ENCODE peak calls at places on chromosomes 4 and X, in six cellular contexts. One of them, this sample, is unnamed.

GRCh38 chr4:30818541-30818940 is 98.4 kb downstream of the PCDH7 start:
- DNase-seq in mucosa of gallbladder: no peak
- DNase-seq in HT-29: no peak
- DNase-seq in kidney tubule cell: no peak
- DNase-seq in SK-N-SH: no peak
- DNase-seq in fibroblast of pulmonary artery: no peak
- DNase-seq in this sample: no peak

GRCh38 chr4:76781698-76782595 is 116.0 kb downstream of the SOWAHB start:
- DNase-seq in mucosa of gallbladder: no peak
- DNase-seq in HT-29: peak
- DNase-seq in kidney tubule cell: peak
- DNase-seq in SK-N-SH: no peak
- DNase-seq in fibroblast of pulmonary artery: peak
- DNase-seq in this sample: peak

GRCh38 chr4:67122029-67122428 is 423.3 kb downstream of the CENPC start:
- DNase-seq in mucosa of gallbladder: no peak
- DNase-seq in HT-29: peak
- DNase-seq in kidney tubule cell: peak
- DNase-seq in SK-N-SH: no peak
- DNase-seq in fibroblast of pulmonary artery: peak
- DNase-seq in this sample: peak

GRCh38 chrX:153903238-153903980 is 1.1 kb upstream of the AVPR2 start:
- DNase-seq in mucosa of gallbladder: no peak
- DNase-seq in HT-29: no peak
- DNase-seq in kidney tubule cell: no peak
- DNase-seq in SK-N-SH: peak
- DNase-seq in fibroblast of pulmonary artery: no peak
- DNase-seq in this sample: no peak

GRCh38 chr4:15002659-15003440 is 569 bp downstream of the CPEB2 start:
- DNase-seq in mucosa of gallbladder: peak
- DNase-seq in HT-29: peak
- DNase-seq in kidney tubule cell: peak
- DNase-seq in SK-N-SH: peak
- DNase-seq in fibroblast of pulmonary artery: peak
- DNase-seq in this sample: peak

GRCh38 chr4:11028334-11028733 is 343.8 kb upstream of the CLNK start:
- DNase-seq in mucosa of gallbladder: no peak
- DNase-seq in HT-29: no peak
- DNase-seq in kidney tubule cell: no peak
- DNase-seq in SK-N-SH: no peak
- DNase-seq in fibroblast of pulmonary artery: no peak
- DNase-seq in this sample: no peak

GRCh38 chr4:21879187-21879586 is 69.4 kb downstream of the KCNIP4 start:
- DNase-seq in mucosa of gallbladder: no peak
- DNase-seq in HT-29: peak
- DNase-seq in kidney tubule cell: peak
- DNase-seq in SK-N-SH: no peak
- DNase-seq in fibroblast of pulmonary artery: peak
- DNase-seq in this sample: peak

GRCh38 chrX:74535633-74536141 is 78.7 kb downstream of the RLIM start:
- DNase-seq in mucosa of gallbladder: peak
- DNase-seq in HT-29: peak
- DNase-seq in kidney tubule cell: peak
- DNase-seq in SK-N-SH: peak
- DNase-seq in fibroblast of pulmonary artery: peak
- DNase-seq in this sample: peak

GRCh38 chrX:49838374-49838773 is 9.3 kb downstream of the PAGE4 start:
- DNase-seq in mucosa of gallbladder: no peak
- DNase-seq in HT-29: peak
- DNase-seq in kidney tubule cell: peak
- DNase-seq in SK-N-SH: peak
- DNase-seq in fibroblast of pulmonary artery: peak
- DNase-seq in this sample: peak

GRCh38 chrX:16807976-16808542 is 21.8 kb downstream of the TXLNG start:
- DNase-seq in mucosa of gallbladder: peak
- DNase-seq in HT-29: peak
- DNase-seq in kidney tubule cell: no peak
- DNase-seq in SK-N-SH: no peak
- DNase-seq in fibroblast of pulmonary artery: peak
- DNase-seq in this sample: peak

GRCh38 chr4:39044947-39045734 is 12.9 kb upstream of the TMEM156 start:
- DNase-seq in mucosa of gallbladder: no peak
- DNase-seq in HT-29: no peak
- DNase-seq in kidney tubule cell: peak
- DNase-seq in SK-N-SH: peak
- DNase-seq in fibroblast of pulmonary artery: peak
- DNase-seq in this sample: peak

GRCh38 chrX:68914337-68914989 is 85.6 kb downstream of the EFNB1 start:
- DNase-seq in mucosa of gallbladder: no peak
- DNase-seq in HT-29: no peak
- DNase-seq in kidney tubule cell: no peak
- DNase-seq in SK-N-SH: no peak
- DNase-seq in fibroblast of pulmonary artery: no peak
- DNase-seq in this sample: no peak

GRCh38 chr4:174012135-174012923 is 271.1 kb downstream of the FBXO8 start:
- DNase-seq in mucosa of gallbladder: no peak
- DNase-seq in HT-29: no peak
- DNase-seq in kidney tubule cell: no peak
- DNase-seq in SK-N-SH: no peak
- DNase-seq in fibroblast of pulmonary artery: no peak
- DNase-seq in this sample: no peak

GRCh38 chr4:74181225-74181624 is 23.3 kb downstream of the MTHFD2L start:
- DNase-seq in mucosa of gallbladder: no peak
- DNase-seq in HT-29: no peak
- DNase-seq in kidney tubule cell: peak
- DNase-seq in SK-N-SH: no peak
- DNase-seq in fibroblast of pulmonary artery: peak
- DNase-seq in this sample: peak

GRCh38 chr4:150682126-150682525 is 100.2 kb downstream of the MAB21L2 start:
- DNase-seq in mucosa of gallbladder: no peak
- DNase-seq in HT-29: no peak
- DNase-seq in kidney tubule cell: no peak
- DNase-seq in SK-N-SH: no peak
- DNase-seq in fibroblast of pulmonary artery: no peak
- DNase-seq in this sample: peak

GRCh38 chr4:171524913-171525312 is 288.3 kb upstream of the GALNTL6 start:
- DNase-seq in mucosa of gallbladder: no peak
- DNase-seq in HT-29: no peak
- DNase-seq in kidney tubule cell: no peak
- DNase-seq in SK-N-SH: no peak
- DNase-seq in fibroblast of pulmonary artery: no peak
- DNase-seq in this sample: no peak

GRCh38 chr4:95506264-95506663 is 42.5 kb downstream of the UNC5C start:
- DNase-seq in mucosa of gallbladder: no peak
- DNase-seq in HT-29: no peak
- DNase-seq in kidney tubule cell: peak
- DNase-seq in SK-N-SH: no peak
- DNase-seq in fibroblast of pulmonary artery: peak
- DNase-seq in this sample: no peak

GRCh38 chr4:168667936-168668335 is 171.1 kb downstream of the PALLD start:
- DNase-seq in mucosa of gallbladder: no peak
- DNase-seq in HT-29: no peak
- DNase-seq in kidney tubule cell: no peak
- DNase-seq in SK-N-SH: no peak
- DNase-seq in fibroblast of pulmonary artery: no peak
- DNase-seq in this sample: peak

GRCh38 chr4:56799291-56799823 is 22.1 kb downstream of the SPINK2 start:
- DNase-seq in mucosa of gallbladder: no peak
- DNase-seq in HT-29: no peak
- DNase-seq in kidney tubule cell: no peak
- DNase-seq in SK-N-SH: no peak
- DNase-seq in fibroblast of pulmonary artery: no peak
- DNase-seq in this sample: no peak

GRCh38 chr4:146333895-146334262 is 119.5 kb downstream of the REELD1 start:
- DNase-seq in mucosa of gallbladder: no peak
- DNase-seq in HT-29: no peak
- DNase-seq in kidney tubule cell: no peak
- DNase-seq in SK-N-SH: no peak
- DNase-seq in fibroblast of pulmonary artery: no peak
- DNase-seq in this sample: no peak

This sample was measured in DMS53.